ENCODE peak calls at places on chromosomes 2 and 18, in seven cellular contexts. X is psoas muscle, E is HCT116, G is upper lobe of right lung, L is tibial artery, H is prostate gland, O is cardiac muscle cell. J is an unnamed sample.
A peak's percentile ranks its signal among the peaks of the same experiment; 100 is the strongest.

GRCh38 chr18:51194604-51195003 is 2.9 kb downstream of the MEX3C start:
- DNase-seq in H (no peak), E (no peak), X (no peak), L (no peak), O (no peak), G (no peak), J (no peak)

GRCh38 chr2:61758991-61759390 is 94.9 kb downstream of the FAM161A start:
- DNase-seq in H (no peak), E (no peak), O (no peak), L (no peak), X (no peak), G (no peak), J (no peak)

GRCh38 chr2:164542584-164543021 is 78.7 kb downstream of the GRB14 start:
- DNase-seq in H (no peak), O (no peak), X (no peak), L (no peak), G (no peak), E (no peak), J (no peak)

GRCh38 chr2:16717477-16717876 is 51.8 kb upstream of the CYRIA start:
- DNase-seq in O (no peak), L (peak; percentile 38), H (no peak), X (no peak), E (no peak), G (peak; percentile 64), J (no peak)

GRCh38 chr2:165594935-165595255 is 125.4 kb downstream of the CSRNP3 start:
- DNase-seq in L (no peak), X (no peak), E (no peak), O (no peak), H (no peak), G (no peak), J (no peak)

GRCh38 chr2:27627963-27628766 is 647 bp downstream of the CCDC121 start:
- DNase-seq in O (peak; percentile 42), E (peak; percentile 18), X (no peak), H (peak; percentile 10), G (no peak), L (no peak), J (no peak)

GRCh38 chr2:10444463-10444862 is 3.7 kb downstream of the ODC1 start:
- DNase-seq in G (no peak), E (no peak), L (no peak), X (no peak), O (no peak), H (no peak), J (no peak)

GRCh38 chr2:134575888-134576287 is 142.9 kb downstream of the TMEM163 start:
- DNase-seq in H (no peak), X (no peak), E (no peak), G (no peak), O (no peak), L (no peak), J (no peak)

GRCh38 chr18:49162226-49162848 is 211.6 kb upstream of the SMAD7 start:
- DNase-seq in E (no peak), O (peak; percentile 7), L (no peak), G (no peak), X (no peak), H (no peak), J (no peak)

GRCh38 chr18:70464343-70465114 is 175.7 kb downstream of the SOCS6 start:
- DNase-seq in G (peak; percentile 87), O (peak; percentile 89), L (peak; percentile 77), E (peak; percentile 56), H (peak; percentile 49), X (peak; percentile 71), J (peak; percentile 30)

GRCh38 chr2:146080925-146081324 is 1561.0 kb upstream of the ZEB2 start:
- DNase-seq in O (no peak), L (no peak), E (no peak), H (no peak), X (no peak), G (no peak), J (no peak)

DNA sequence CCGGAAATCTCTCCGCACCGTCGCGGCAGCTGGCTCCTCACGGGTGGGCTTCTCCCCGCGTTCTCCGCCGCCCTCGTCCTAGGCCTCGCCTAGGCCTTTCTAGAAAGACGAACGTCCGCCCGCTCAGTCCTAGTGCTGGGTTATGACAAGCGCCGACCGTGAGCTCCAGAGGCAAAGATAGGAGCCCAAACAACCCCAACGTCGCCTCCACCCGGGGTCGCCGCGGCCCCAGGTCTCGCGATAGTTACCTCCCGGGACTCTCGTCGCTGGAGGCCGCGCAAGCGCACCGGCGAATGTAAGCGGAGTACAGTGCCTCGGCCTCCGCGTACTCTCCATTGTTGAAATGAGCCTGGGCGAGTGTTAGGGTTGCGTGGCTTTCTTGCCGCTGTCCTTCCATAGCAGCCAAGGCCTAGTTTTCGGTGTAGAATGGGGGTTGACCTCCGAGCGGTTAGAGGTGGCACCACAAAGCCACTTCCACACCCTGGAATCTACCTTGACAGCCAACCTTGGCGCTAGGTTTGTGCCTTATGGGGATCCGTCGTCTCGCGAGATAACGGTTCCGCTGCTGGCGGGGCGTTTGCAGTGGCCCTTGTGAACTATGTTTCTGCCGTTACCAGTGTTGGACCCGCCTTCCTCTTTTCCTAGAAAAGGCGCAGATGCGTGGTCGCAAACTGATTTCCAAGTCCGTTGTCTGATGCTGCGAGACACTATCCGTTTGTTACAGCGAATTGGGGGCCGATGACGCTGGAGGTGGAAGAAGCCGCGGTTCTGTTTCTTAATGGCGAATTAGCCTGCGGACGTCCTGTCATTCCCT is at the start of gene TTC32:
- DNase-seq in O (peak; percentile 94), H (peak; percentile 90), E (peak; percentile 93), X (peak; percentile 94), G (peak; percentile 96), L (peak; percentile 93), J (peak; percentile 80)
- TF ChIP-seq CTCF in O (no peak), H (peak; percentile 9), E (no peak), X (no peak), G (no peak), L (no peak), J (no peak)

DNA sequence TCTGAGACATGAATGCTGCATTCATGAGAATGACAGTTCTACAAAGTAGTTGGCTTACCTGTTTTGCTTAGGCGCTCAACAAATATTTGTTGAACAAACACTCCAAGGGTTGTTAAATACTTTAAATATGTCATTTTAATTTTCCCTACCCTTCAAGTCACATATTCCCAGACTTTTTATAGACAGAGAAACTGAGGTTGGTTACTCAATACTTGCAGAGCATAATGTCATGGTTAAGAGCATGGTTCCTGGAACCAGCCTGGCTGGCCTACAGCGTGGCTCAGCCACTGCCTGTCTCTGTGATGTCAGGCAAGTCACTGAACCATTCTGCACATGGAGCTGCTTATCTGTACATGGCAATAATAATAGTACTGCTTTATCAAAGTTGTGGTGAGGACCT is 120.0 kb upstream of the STK17B start:
- DNase-seq in E (no peak), O (no peak), L (no peak), H (peak; percentile 53), X (no peak), G (no peak), J (peak; percentile 84)
- H3K4me3 ChIP-seq in E (no peak overlapping the region), O (no peak overlapping the region), L (no peak overlapping the region), H (no peak overlapping the region), X (no peak overlapping the region), G (no peak overlapping the region), J (no peak overlapping the region)

DNA sequence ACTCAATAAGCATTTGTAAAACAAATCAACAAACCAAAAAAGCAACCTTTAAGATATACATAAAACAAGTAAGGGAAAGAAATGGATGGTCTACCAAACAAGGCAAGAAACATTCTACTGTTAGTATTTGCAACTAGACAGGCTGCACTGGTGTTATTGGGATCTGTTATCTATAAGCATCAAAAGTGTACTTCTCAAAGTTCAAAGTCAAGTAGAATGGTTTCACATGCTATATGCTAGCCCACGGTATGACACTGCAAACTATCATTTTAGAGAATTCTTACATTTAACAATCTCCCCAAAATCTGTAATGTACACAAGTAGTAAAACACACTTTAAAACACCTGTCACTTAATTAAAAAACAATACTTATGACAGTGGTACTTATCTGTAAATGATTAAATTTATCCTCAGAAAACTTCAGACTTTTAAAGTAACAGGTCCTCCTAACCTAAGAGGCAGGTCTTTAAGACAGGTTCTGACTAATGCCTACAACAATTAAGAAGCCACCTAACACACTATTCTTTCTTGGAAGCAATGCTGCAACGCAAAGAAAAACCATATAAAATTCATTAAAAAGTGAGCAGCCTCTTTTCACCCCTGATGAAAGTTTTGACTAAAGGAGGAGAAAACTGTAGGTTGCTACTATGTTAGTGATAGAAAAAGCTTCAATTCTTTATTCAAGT is 34.8 kb downstream of the SMAD2 start:
- DNase-seq in X (no peak), H (no peak), E (no peak), O (no peak), G (no peak), L (no peak), J (no peak)
- TF ChIP-seq CTCF in X (no peak), H (no peak), E (no peak), O (no peak), G (no peak), L (no peak), J (no peak)

DNA sequence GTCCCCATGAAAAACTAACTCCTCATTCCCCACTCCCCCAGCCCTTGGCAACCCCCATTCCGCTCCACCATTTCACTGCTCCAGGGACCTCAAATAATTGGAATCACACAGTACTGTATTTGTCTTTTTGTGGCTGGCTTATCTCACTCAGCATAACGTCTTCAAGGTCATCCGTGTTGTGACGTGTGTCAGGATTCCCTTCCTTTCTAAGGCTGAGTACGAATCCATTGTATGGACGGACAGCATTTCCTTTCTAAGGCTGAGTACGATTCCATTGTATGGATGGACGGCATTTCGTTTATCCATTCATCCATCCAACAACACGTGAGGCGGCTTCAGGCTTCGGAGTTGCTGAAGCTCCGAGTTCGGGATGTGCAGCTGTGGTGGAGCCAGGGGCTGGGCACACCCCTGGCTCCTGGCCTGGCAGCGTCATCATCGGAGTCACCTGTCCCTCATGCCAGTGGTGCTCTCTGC is 1.2 kb upstream of the ASB1 start:
- DNase-seq in G (no peak), E (no peak), X (no peak), L (no peak), O (no peak), H (no peak), J (no peak)
- H3K4me3 ChIP-seq in G (peak overlapping the region; percentile 93), E (peak overlapping the region; percentile 95), X (peak overlapping the region; percentile 98), L (peak overlapping the region; percentile 72), O (peak overlapping the region; percentile 89), H (no peak overlapping the region), J (peak overlapping the region; percentile 89)

DNA sequence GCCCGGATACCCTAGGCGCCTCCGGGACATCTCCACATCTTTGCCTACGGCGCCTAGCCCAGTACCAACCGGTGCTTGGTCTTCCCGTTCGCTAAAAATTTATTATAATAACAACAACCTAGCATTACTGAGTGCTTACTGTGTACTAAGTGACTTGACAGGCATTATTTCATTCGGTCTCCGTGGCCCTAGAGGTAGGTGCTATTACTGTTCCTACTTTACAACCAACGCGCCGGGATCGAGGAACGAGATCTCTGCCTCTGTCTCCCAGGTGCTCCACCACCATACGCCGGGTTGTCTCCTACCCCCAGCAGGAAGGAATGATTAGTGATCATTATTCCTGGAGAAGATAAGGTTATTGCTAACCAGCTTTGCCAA is 657 bp upstream of the BIN1 start:
- DNase-seq in H (no peak), O (no peak), E (peak; percentile 33), G (no peak), L (no peak), X (no peak), J (no peak)
- TF ChIP-seq CTCF in H (peak; percentile 22), O (peak; percentile 14), E (no peak), G (peak; percentile 18), L (no peak), X (peak; percentile 8), J (no peak)

GRCh38 chr2:239268082-239268481 is 132.7 kb downstream of the HDAC4 start:
- DNase-seq in G (peak; percentile 78), O (no peak), E (no peak), X (peak; percentile 73), H (peak; percentile 65), L (no peak), J (peak; percentile 75)
- H3K4me3 ChIP-seq in G (no peak overlapping the region), O (no peak overlapping the region), E (peak overlapping the region; percentile 46), X (peak overlapping the region; percentile 28), H (no peak overlapping the region), L (no peak overlapping the region), J (no peak overlapping the region)

J was measured in LNCaP clone FGC.